ENCODE peak calls at places on chromosomes 2 and 18, in seven cellular contexts. K is HFFc6, H is HEK293T, O is COR-L47, D is LoVo, E is astrocyte, N is NCI-H2171. F is an unnamed sample.

GRCh38 chr2:215420471-215420935 is 15.4 kb downstream of the FN1 start:
- DNase-seq in D (no peak), K (no peak), O (no peak), N (no peak), E (no peak), H (no peak), F (no peak)

GRCh38 chr2:236608308-236608564 is 38.6 kb downstream of the ACKR3 start:
- DNase-seq in K (no peak), H (no peak), D (no peak), E (peak), O (no peak), N (no peak), F (no peak)

GRCh38 chr2:63051795-63052333 is 1.2 kb downstream of the OTX1 start:
- DNase-seq in E (no peak), D (no peak), O (no peak), K (no peak), H (no peak), N (no peak), F (no peak)

GRCh38 chr18:74532511-74533025 is 1.7 kb upstream of the CNDP1 start:
- DNase-seq in D (no peak), K (no peak), E (no peak), H (no peak), O (no peak), N (no peak), F (no peak)

GRCh38 chr2:71226391-71226964 is 425 bp downstream of the PAIP2B start:
- DNase-seq in H (peak), O (peak), D (peak), N (peak), E (no peak), K (no peak), F (peak)

GRCh38 chr2:58045580-58046334 is 849 bp upstream of the VRK2 start:
- DNase-seq in D (no peak), N (no peak), E (no peak), O (no peak), H (no peak), K (no peak), F (no peak)

GRCh38 chr2:239290618-239291504 is 110.0 kb downstream of the HDAC4 start:
- DNase-seq in O (no peak), D (no peak), K (no peak), E (peak), H (no peak), N (no peak), F (no peak)

GRCh38 chr18:36485772-36486171 is 188.3 kb downstream of the FHOD3 start:
- DNase-seq in E (no peak), N (no peak), O (no peak), H (no peak), K (no peak), D (no peak), F (no peak)

GRCh38 chr2:17672583-17673317 is 80.9 kb downstream of the SMC6 start:
- DNase-seq in O (no peak), N (no peak), E (peak), H (no peak), D (peak), K (peak), F (peak)

GRCh38 chr2:177478029-177478428 is 85.5 kb downstream of the AGPS start:
- DNase-seq in H (no peak), N (no peak), K (no peak), E (peak), O (no peak), D (no peak), F (no peak)

GRCh38 chr2:72561621-72562318 is 264.1 kb downstream of the EXOC6B start:
- DNase-seq in E (peak), D (no peak), H (no peak), N (no peak), K (peak), O (no peak), F (peak)

GRCh38 chr18:68721681-68722583 is 7.0 kb upstream of the TMX3 start:
- DNase-seq in D (no peak), H (no peak), N (no peak), E (no peak), O (no peak), K (no peak), F (no peak)

GRCh38 chr2:118046628-118047210 is 32.8 kb upstream of the CCDC93 start:
- DNase-seq in E (peak), K (peak), H (peak), N (peak), D (peak), O (peak), F (peak)

GRCh38 chr2:9573013-9573708 is 17.5 kb upstream of the ADAM17 start:
- DNase-seq in E (no peak), H (no peak), K (peak), D (no peak), N (no peak), O (no peak), F (peak)

GRCh38 chr2:234203135-234203984 is 152.9 kb downstream of the SPP2 start:
- DNase-seq in K (peak), H (no peak), O (no peak), E (peak), D (peak), N (no peak), F (peak)

GRCh38 chr18:22841840-22842239 is 91.3 kb upstream of the RBBP8 start:
- DNase-seq in O (no peak), D (no peak), H (no peak), N (no peak), E (no peak), K (peak), F (peak)

GRCh38 chr2:233501198-233502076 is 65.1 kb downstream of the USP40 start:
- DNase-seq in E (peak), N (no peak), O (no peak), K (peak), D (no peak), H (no peak), F (peak)

GRCh38 chr18:10122116-10122515 is 208.3 kb downstream of the VAPA start:
- DNase-seq in D (no peak), K (peak), O (peak), H (peak), N (peak), E (peak), F (peak)